ENCODE peak calls at places on chromosomes 5 and 9, in nine cellular contexts. V, E, Z, S, H, T, D, N and K are unnamed samples.
A peak's percentile ranks its signal among the peaks of the same experiment; 100 is the strongest.

GRCh38 chr5:37043693-37044092 is 167.1 kb downstream of the NIPBL start:
- DNase-seq in V (no peak), E (no peak), Z (peak; percentile 48), S (peak; percentile 4), H (no peak), T (no peak), D (no peak), N (no peak), K (no peak)

GRCh38 chr5:129271309-129271708 is 176.8 kb downstream of the ISOC1 start:
- DNase-seq in V (no peak), E (no peak), Z (peak; percentile 28), S (no peak), H (no peak), T (no peak), D (no peak), N (peak; percentile 18), K (no peak)

GRCh38 chr9:93809204-93809940 is 145.8 kb downstream of the BARX1 start:
- DNase-seq in V (no peak), E (no peak), Z (no peak), S (no peak), H (no peak), T (no peak), D (no peak), N (no peak), K (no peak)

GRCh38 chr5:135244620-135245021 is 154.4 kb downstream of the MACROH2A1 start:
- DNase-seq in V (peak; percentile 16), E (peak; percentile 56), Z (no peak), S (no peak), H (no peak), T (peak; percentile 15), D (no peak), N (no peak), K (no peak)

GRCh38 chr9:121494192-121494591 is 5.5 kb downstream of the GGTA1 start:
- DNase-seq in V (no peak), E (no peak), Z (no peak), S (no peak), H (no peak), T (no peak), D (no peak), N (no peak), K (no peak)

GRCh38 chr5:79772651-79773050 is 83.0 kb downstream of the CMYA5 start:
- DNase-seq in V (no peak), E (no peak), Z (no peak), S (no peak), H (no peak), T (no peak), D (no peak), N (no peak), K (no peak)

GRCh38 chr5:151627650-151628049 is 36.5 kb upstream of the FAT2 start:
- DNase-seq in V (no peak), E (no peak), Z (no peak), S (no peak), H (no peak), T (no peak), D (no peak), N (no peak), K (no peak)

GRCh38 chr5:5422819-5423515 is 490 bp downstream of the ICE1 start:
- DNase-seq in V (no peak), E (no peak), Z (peak; percentile 10), S (no peak), H (peak; percentile 45), T (no peak), D (no peak), N (peak; percentile 24), K (no peak)

GRCh38 chr9:90299963-90300362 is 342.7 kb downstream of the DIRAS2 start:
- DNase-seq in V (no peak), E (no peak), Z (no peak), S (no peak), H (no peak), T (no peak), D (no peak), N (no peak), K (no peak)

GRCh38 chr9:101366038-101366756 is 18.6 kb downstream of the BAAT start:
- DNase-seq in V (no peak), E (no peak), Z (peak; percentile 56), S (no peak), H (no peak), T (no peak), D (no peak), N (no peak), K (no peak)

GRCh38 chr9:115777610-115778009 is 376.0 kb upstream of the PAPPA start:
- DNase-seq in V (no peak), E (no peak), Z (no peak), S (no peak), H (no peak), T (no peak), D (no peak), N (no peak), K (no peak)

GRCh38 chr9:32627394-32627954 is 8.0 kb downstream of the TAF1L start:
- DNase-seq in V (no peak), E (no peak), Z (no peak), S (no peak), H (no peak), T (no peak), D (no peak), N (no peak), K (no peak)

GRCh38 chr5:178770621-178771020 is 40.2 kb upstream of the ZNF354A start:
- DNase-seq in V (peak; percentile 10), E (peak; percentile 15), Z (no peak), S (no peak), H (no peak), T (no peak), D (no peak), N (no peak), K (no peak)

GRCh38 chr5:178774866-178775539 is 44.5 kb upstream of the ZNF354A start:
- DNase-seq in V (no peak), E (no peak), Z (no peak), S (no peak), H (no peak), T (no peak), D (no peak), N (no peak), K (no peak)

GRCh38 chr5:178772351-178772750 is 41.9 kb upstream of the ZNF354A start:
- DNase-seq in V (peak; percentile 52), E (no peak), Z (no peak), S (no peak), H (no peak), T (no peak), D (no peak), N (no peak), K (peak; percentile 15)

GRCh38 chr5:178777557-178777956 is 47.1 kb upstream of the ZNF354A start:
- DNase-seq in V (no peak), E (no peak), Z (no peak), S (no peak), H (no peak), T (no peak), D (peak; percentile 10), N (no peak), K (peak; percentile 68)

DNA sequence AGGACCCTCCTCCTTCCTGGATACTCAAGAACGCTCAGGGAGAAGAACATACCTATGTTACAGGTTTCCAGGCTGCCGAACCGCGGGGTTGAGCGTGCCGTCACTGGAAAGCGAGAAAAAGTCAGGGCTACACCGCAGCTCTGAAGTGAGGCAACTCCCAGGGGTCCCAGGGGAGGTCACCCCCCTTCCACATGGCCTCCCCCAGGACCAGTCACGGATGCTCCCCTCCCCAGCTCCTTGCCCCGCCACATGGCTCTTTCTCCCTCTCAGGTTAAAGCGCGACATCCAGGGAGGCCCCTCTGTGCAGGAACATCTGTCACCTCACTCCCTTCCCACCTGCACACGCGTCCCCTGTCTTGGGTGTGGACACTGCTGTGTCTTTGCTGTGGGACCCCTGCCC is 44.0 kb upstream of the ZNF354A start:
- DNase-seq in V (no peak), E (no peak), Z (no peak), S (no peak), H (no peak), T (no peak), D (no peak), N (no peak), K (no peak)
- H3K27me3 ChIP-seq in V (no peaks in the 10 kb centered on the region), E (no peaks in the 10 kb centered on the region), Z (no peaks in the 10 kb centered on the region), S (no peaks in the 10 kb centered on the region), H (no peaks in the 10 kb centered on the region), T (no peaks in the 10 kb centered on the region), D (no peaks in the 10 kb centered on the region), N (no peaks in the 10 kb centered on the region), K (no peaks in the 10 kb centered on the region)

GRCh38 chr5:139919308-139919707 is 123.7 kb downstream of the PSD2 start:
- DNase-seq in V (no peak), E (no peak), Z (no peak), S (no peak), H (no peak), T (no peak), D (no peak), N (no peak), K (no peak)
- H3K27me3 ChIP-seq in V (no peaks in the 10 kb centered on the region), E (no peaks in the 10 kb centered on the region), Z (no peaks in the 10 kb centered on the region), S (no peaks in the 10 kb centered on the region), H (no peaks in the 10 kb centered on the region), T (no peaks in the 10 kb centered on the region), D (peaks cover 13% of the 10 kb centered on the region), N (peaks cover 48% of the 10 kb centered on the region), K (no peaks in the 10 kb centered on the region)

GRCh38 chr9:126705311-126705766 is 91.6 kb downstream of the LMX1B start:
- DNase-seq in V (peak; percentile 81), E (peak; percentile 88), Z (peak; percentile 88), S (peak; percentile 57), H (peak; percentile 92), T (peak; percentile 84), D (peak; percentile 77), N (peak; percentile 65), K (peak; percentile 73)

GRCh38 chr9:126708178-126708577 is 94.5 kb downstream of the LMX1B start:
- DNase-seq in V (peak; percentile 32), E (peak; percentile 57), Z (no peak), S (no peak), H (no peak), T (peak; percentile 5), D (no peak), N (no peak), K (no peak)

GRCh38 chr9:126705767-126706697 is 92.3 kb downstream of the LMX1B start:
- DNase-seq in V (peak; percentile 69), E (peak; percentile 72), Z (peak; percentile 83), S (no peak), H (peak; percentile 88), T (peak; percentile 79), D (peak; percentile 74), N (peak; percentile 45), K (no peak)

GRCh38 chr9:126706698-126707053 is 92.9 kb downstream of the LMX1B start:
- DNase-seq in V (no peak), E (no peak), Z (no peak), S (no peak), H (no peak), T (no peak), D (no peak), N (no peak), K (no peak)

GRCh38 chr9:126707083-126707482 is 93.4 kb downstream of the LMX1B start:
- DNase-seq in V (no peak), E (no peak), Z (no peak), S (no peak), H (no peak), T (no peak), D (no peak), N (no peak), K (no peak)
- H3K27me3 ChIP-seq in V (no peaks in the 10 kb centered on the region), E (peaks cover 5% of the 10 kb centered on the region), Z (no peaks in the 10 kb centered on the region), S (no peaks in the 10 kb centered on the region), H (no peaks in the 10 kb centered on the region), T (no peaks in the 10 kb centered on the region), D (peaks cover 80% of the 10 kb centered on the region), N (peaks cover 38% of the 10 kb centered on the region), K (no peaks in the 10 kb centered on the region)

GRCh38 chr5:178992291-178992895 is 2.7 kb downstream of the GRM6 start:
- DNase-seq in V (no peak), E (no peak), Z (no peak), S (no peak), H (no peak), T (no peak), D (no peak), N (no peak), K (peak; percentile 6)
- H3K27me3 ChIP-seq in V (no peaks in the 10 kb centered on the region), E (peaks cover 6% of the 10 kb centered on the region), Z (no peaks in the 10 kb centered on the region), S (no peaks in the 10 kb centered on the region), H (no peaks in the 10 kb centered on the region), T (no peaks in the 10 kb centered on the region), D (peaks cover 26% of the 10 kb centered on the region), N (peaks cover 5% of the 10 kb centered on the region), K (no peaks in the 10 kb centered on the region)